ENCODE peak calls at places on chromosomes 2 and 18, in seven cellular contexts. K is IMR-90, F is mesendoderm, Q is H9, V is mesenchymal stem cell, D is H1, Z is trophoblast cell. N is an unnamed sample.
A peak's percentile ranks its signal among the peaks of the same experiment; 100 is the strongest.

GRCh38 chr2:163808406-163808805 is 72.6 kb upstream of the FIGN start:
- DNase-seq in K (no peak), F (no peak), Q (no peak), V (no peak), D (no peak), Z (no peak), N (no peak)

GRCh38 chr2:229974271-229974670 is 52.0 kb downstream of the FBXO36 start:
- DNase-seq in K (peak; percentile 78), F (peak; percentile 55), Q (no peak), V (peak; percentile 23), D (no peak), Z (peak; percentile 39), N (no peak)

GRCh38 chr2:112216158-112216557 is 38.7 kb downstream of the ZC3H8 start:
- DNase-seq in K (peak; percentile 18), F (peak; percentile 37), Q (no peak), V (peak; percentile 22), D (no peak), Z (peak; percentile 27), N (no peak)

GRCh38 chr2:12317853-12318426 is 398.8 kb upstream of the TRIB2 start:
- DNase-seq in K (peak; percentile 96), F (no peak), Q (no peak), V (peak; percentile 93), D (no peak), Z (peak; percentile 70), N (no peak)

GRCh38 chr2:231613054-231613654 is 20.5 kb downstream of the TEX44 start:
- DNase-seq in K (no peak), F (no peak), Q (no peak), V (no peak), D (no peak), Z (no peak), N (no peak)

GRCh38 chr2:121709776-121710469 is 26.8 kb downstream of the NIFK start:
- DNase-seq in K (no peak), F (no peak), Q (no peak), V (no peak), D (no peak), Z (no peak), N (no peak)

GRCh38 chr2:177753682-177754475 is 318.7 kb downstream of the PDE11A start:
- DNase-seq in K (peak; percentile 82), F (peak; percentile 98), Q (peak; percentile 69), V (peak; percentile 99), D (no peak), Z (peak; percentile 67), N (peak; percentile 30)

GRCh38 chr18:13448028-13448795 is 229.7 kb downstream of the LDLRAD4 start:
- DNase-seq in K (no peak), F (no peak), Q (peak; percentile 23), V (no peak), D (no peak), Z (peak; percentile 42), N (no peak)

GRCh38 chr2:231334981-231335380 is 60.5 kb upstream of the B3GNT7 start:
- DNase-seq in K (no peak), F (no peak), Q (no peak), V (no peak), D (no peak), Z (no peak), N (no peak)

GRCh38 chr2:128206245-128206644 is 112.4 kb downstream of the HS6ST1 start:
- DNase-seq in K (no peak), F (no peak), Q (no peak), V (no peak), D (no peak), Z (no peak), N (no peak)

GRCh38 chr18:24913507-24914147 is 438.3 kb downstream of the ZNF521 start:
- DNase-seq in K (no peak), F (peak; percentile 57), Q (no peak), V (peak; percentile 39), D (no peak), Z (no peak), N (no peak)

GRCh38 chr2:82837588-82838304 is 1621.3 kb downstream of the SUCLG1 start:
- DNase-seq in K (peak; percentile 70), F (peak; percentile 38), Q (no peak), V (peak; percentile 90), D (no peak), Z (peak; percentile 21), N (no peak)
- H3K23ac ChIP-seq in K (no peak overlapping the region), F (no peak overlapping the region), Q (no peak overlapping the region), V (no peak overlapping the region), D (no peak overlapping the region), Z (no peak overlapping the region), N (no peak overlapping the region)

GRCh38 chr18:77080283-77080682 is 52.3 kb downstream of the MBP start:
- DNase-seq in K (no peak), F (no peak), Q (no peak), V (no peak), D (no peak), Z (peak; percentile 92), N (no peak)

GRCh38 chr18:77077836-77078456 is 54.6 kb downstream of the MBP start:
- DNase-seq in K (peak; percentile 87), F (no peak), Q (no peak), V (peak; percentile 75), D (no peak), Z (peak; percentile 76), N (no peak)

GRCh38 chr18:77079088-77079487 is 53.5 kb downstream of the MBP start:
- DNase-seq in K (no peak), F (no peak), Q (no peak), V (no peak), D (no peak), Z (no peak), N (no peak)

GRCh38 chr18:77077401-77077800 is 55.2 kb downstream of the MBP start:
- DNase-seq in K (no peak), F (no peak), Q (peak; percentile 12), V (no peak), D (no peak), Z (no peak), N (no peak)

DNA sequence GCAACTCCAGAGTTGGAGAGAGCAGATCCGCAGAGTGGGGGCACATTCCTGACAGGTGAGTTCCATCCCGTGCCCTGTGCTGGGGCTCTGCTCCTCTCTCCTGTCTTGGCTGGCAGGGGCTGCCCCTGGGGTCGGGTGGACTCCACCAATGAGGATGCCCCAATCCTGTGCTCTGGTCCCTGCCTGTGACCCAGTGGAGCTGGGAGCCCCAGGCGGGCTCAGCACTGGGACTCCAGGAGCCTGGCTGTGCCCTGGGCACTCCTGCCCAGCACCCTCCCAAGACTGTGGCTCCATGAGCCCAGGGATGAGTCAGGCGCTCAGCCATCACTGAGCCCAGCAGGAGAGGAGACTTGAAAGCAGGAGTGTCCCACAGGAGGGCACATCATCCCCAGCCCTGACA is 53.9 kb downstream of the MBP start:
- DNase-seq in K (no peak), F (no peak), Q (no peak), V (no peak), D (no peak), Z (peak; percentile 43), N (no peak)
- H3K23ac ChIP-seq in K (no peak overlapping the region), F (peak overlapping the region; percentile 24), Q (no peak overlapping the region), V (no peak overlapping the region), D (no peak overlapping the region), Z (no peak overlapping the region), N (no peak overlapping the region)

DNA sequence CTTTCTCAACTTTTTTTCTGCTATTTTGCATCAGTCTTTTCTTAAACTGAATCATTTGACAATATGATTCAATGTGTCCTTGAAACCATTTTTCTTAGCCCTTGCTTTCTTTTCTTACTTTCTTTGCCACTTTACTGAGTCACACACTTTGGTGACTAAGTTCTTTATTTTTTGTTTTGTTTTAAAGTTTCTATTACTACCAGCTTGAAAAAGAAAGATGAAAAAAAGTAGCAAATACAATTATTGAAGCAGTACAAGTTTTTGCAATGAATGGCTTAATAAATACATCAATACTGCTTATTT is 116.5 kb downstream of the DOCK10 start:
- DNase-seq in K (peak; percentile 63), F (no peak), Q (no peak), V (peak; percentile 44), D (no peak), Z (no peak), N (no peak)
- H3K23ac ChIP-seq in K (peak overlapping the region; percentile 50), F (no peak overlapping the region), Q (no peak overlapping the region), V (no peak overlapping the region), D (no peak overlapping the region), Z (no peak overlapping the region), N (no peak overlapping the region)

GRCh38 chr2:222492683-222493082 is 68.3 kb downstream of the SGPP2 start:
- DNase-seq in K (no peak), F (no peak), Q (no peak), V (no peak), D (no peak), Z (no peak), N (no peak)
- H3K23ac ChIP-seq in K (no peak overlapping the region), F (no peak overlapping the region), Q (no peak overlapping the region), V (no peak overlapping the region), D (no peak overlapping the region), Z (no peak overlapping the region), N (no peak overlapping the region)

DNA sequence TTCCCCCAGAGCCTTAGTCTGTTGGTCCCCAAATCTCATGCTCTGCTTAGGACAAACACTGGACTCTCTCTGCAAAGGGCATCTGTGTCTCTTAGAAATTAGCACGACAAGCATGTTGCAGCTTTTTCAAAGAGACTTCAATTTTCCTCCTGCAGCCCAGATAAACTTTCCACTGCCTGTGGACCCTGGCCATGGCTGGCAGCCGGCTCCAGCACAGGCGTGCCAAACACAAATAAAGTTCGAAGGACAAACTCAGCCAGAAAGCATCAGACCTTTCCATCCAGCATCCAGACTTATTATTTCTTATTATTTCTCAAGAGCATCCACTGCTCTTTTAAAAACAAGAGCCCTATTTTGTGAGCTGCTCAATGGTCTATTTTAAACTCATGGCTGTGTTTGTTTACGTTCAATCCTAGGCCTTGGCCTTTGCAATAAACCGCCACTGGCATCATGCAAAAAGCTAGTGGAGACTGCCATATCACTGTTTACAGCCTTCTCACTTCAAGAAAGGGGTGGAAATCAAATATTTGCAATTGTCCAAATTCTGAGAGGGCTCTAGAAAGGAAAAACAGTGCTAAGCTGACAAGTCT is 300.8 kb downstream of the BCL11A start:
- DNase-seq in K (no peak), F (no peak), Q (no peak), V (no peak), D (no peak), Z (no peak), N (no peak)
- H3K23ac ChIP-seq in K (no peak overlapping the region), F (no peak overlapping the region), Q (no peak overlapping the region), V (no peak overlapping the region), D (no peak overlapping the region), Z (no peak overlapping the region), N (no peak overlapping the region)

GRCh38 chr18:62512532-62512931 is 10.3 kb upstream of the ZCCHC2 start:
- DNase-seq in K (no peak), F (no peak), Q (no peak), V (no peak), D (no peak), Z (no peak), N (no peak)

GRCh38 chr18:62512996-62513395 is 9.8 kb upstream of the ZCCHC2 start:
- DNase-seq in K (no peak), F (no peak), Q (no peak), V (no peak), D (no peak), Z (no peak), N (no peak)

GRCh38 chr18:62514570-62514969 is 8.3 kb upstream of the ZCCHC2 start:
- DNase-seq in K (no peak), F (no peak), Q (no peak), V (no peak), D (no peak), Z (no peak), N (no peak)

GRCh38 chr18:62509779-62510178 is 13.0 kb upstream of the ZCCHC2 start:
- DNase-seq in K (no peak), F (no peak), Q (no peak), V (no peak), D (no peak), Z (peak; percentile 80), N (no peak)

DNA sequence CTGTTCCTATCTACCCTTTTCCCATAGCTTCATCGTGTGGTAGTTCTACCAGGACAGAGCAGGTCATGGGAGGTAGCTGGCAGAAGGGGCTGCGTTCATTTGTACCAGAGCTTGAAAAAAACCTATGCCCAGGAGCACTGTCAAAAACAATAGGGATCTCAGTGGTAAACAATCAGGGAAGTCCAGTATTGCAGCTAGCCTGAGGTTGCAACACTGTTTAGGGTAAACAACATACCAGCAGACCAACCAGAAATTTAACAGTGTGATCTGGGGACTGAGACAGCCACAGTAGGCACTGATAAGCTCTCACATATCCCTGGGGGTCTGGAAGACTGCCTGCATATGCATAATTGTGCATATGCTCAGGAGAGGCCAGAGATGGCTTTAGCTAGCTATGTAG is 12.1 kb upstream of the ZCCHC2 start:
- DNase-seq in K (no peak), F (peak; percentile 48), Q (no peak), V (peak; percentile 78), D (no peak), Z (peak; percentile 97), N (no peak)
- H3K23ac ChIP-seq in K (no peak overlapping the region), F (no peak overlapping the region), Q (no peak overlapping the region), V (no peak overlapping the region), D (no peak overlapping the region), Z (no peak overlapping the region), N (no peak overlapping the region)